ENCODE peak calls at places on chromosomes 12 and 14, in eight cellular contexts. H is lower leg skin, E is HepG2, R is A549, B is ovary, P is body of pancreas, O is HCT116, A is IMR-90. Z is an unnamed sample.

GRCh38 chr14:55901281-55901680 is 216.9 kb upstream of the PELI2 start:
- DNase-seq in H (no peak), E (no peak), R (no peak), B (no peak), P (no peak), O (no peak), A (no peak), Z (no peak)

GRCh38 chr12:52247622-52248540 is 14.8 kb downstream of the KRT7 start:
- DNase-seq in H (peak), E (no peak), R (no peak), B (no peak), P (no peak), O (no peak), A (no peak), Z (no peak)

GRCh38 chr12:51907083-51907863 is at the start of gene ACVRL1:
- DNase-seq in H (peak), E (no peak), R (no peak), B (no peak), P (no peak), O (no peak), A (no peak), Z (no peak)

GRCh38 chr12:21340406-21340805 is 5.7 kb upstream of the SLCO1A2 start:
- DNase-seq in H (no peak), E (no peak), R (no peak), B (no peak), P (no peak), O (no peak), A (no peak), Z (no peak)

GRCh38 chr12:67193705-67194104 is 75.5 kb upstream of the CAND1 start:
- DNase-seq in H (no peak), E (peak), R (no peak), B (no peak), P (no peak), O (no peak), A (peak), Z (no peak)

GRCh38 chr12:1836854-1837411 is 16.6 kb downstream of the LRTM2 start:
- DNase-seq in H (no peak), E (peak), R (no peak), B (no peak), P (no peak), O (no peak), A (no peak), Z (no peak)

GRCh38 chr14:99619873-99620834 is 16.1 kb upstream of the CCDC85C start:
- DNase-seq in H (no peak), E (no peak), R (no peak), B (no peak), P (no peak), O (no peak), A (peak), Z (no peak)

GRCh38 chr12:115257791-115258190 is 573.8 kb upstream of the TBX3 start:
- DNase-seq in H (no peak), E (no peak), R (no peak), B (no peak), P (no peak), O (no peak), A (peak), Z (no peak)

GRCh38 chr12:67720383-67720856 is 71.9 kb downstream of the DYRK2 start:
- DNase-seq in H (no peak), E (no peak), R (no peak), B (no peak), P (no peak), O (no peak), A (peak), Z (no peak)

GRCh38 chr12:52876371-52876770 is 27.6 kb upstream of the KRT78 start:
- DNase-seq in H (no peak), E (no peak), R (no peak), B (no peak), P (no peak), O (no peak), A (no peak), Z (peak)

GRCh38 chr12:124683330-124683662 is 115.9 kb upstream of the NCOR2 start:
- DNase-seq in H (no peak), E (peak), R (peak), B (no peak), P (no peak), O (no peak), A (peak), Z (peak)

GRCh38 chr14:93010543-93011541 is 87.9 kb downstream of the CHGA start:
- DNase-seq in H (no peak), E (peak), R (no peak), B (no peak), P (no peak), O (no peak), A (no peak), Z (no peak)

GRCh38 chr14:77305696-77306095 is 15.0 kb downstream of the POMT2 start:
- DNase-seq in H (no peak), E (no peak), R (no peak), B (no peak), P (no peak), O (no peak), A (no peak), Z (no peak)

GRCh38 chr12:92602930-92603623 is 99.7 kb upstream of the PLEKHG7 start:
- DNase-seq in H (no peak), E (no peak), R (no peak), B (no peak), P (no peak), O (no peak), A (peak), Z (no peak)

GRCh38 chr14:72962829-72963312 is 36.6 kb downstream of the DCAF4 start:
- DNase-seq in H (no peak), E (peak), R (peak), B (no peak), P (no peak), O (peak), A (peak), Z (no peak)

GRCh38 chr14:66539034-66539433 is 31.1 kb downstream of the GPHN start:
- DNase-seq in H (no peak), E (no peak), R (no peak), B (no peak), P (no peak), O (no peak), A (no peak), Z (no peak)

GRCh38 chr14:26841920-26842741 is 244.3 kb upstream of the NOVA1 start:
- DNase-seq in H (peak), E (peak), R (peak), B (peak), P (peak), O (no peak), A (peak), Z (peak)

GRCh38 chr12:74790958-74791357 is 253.3 kb downstream of the ATXN7L3B start:
- DNase-seq in H (no peak), E (no peak), R (no peak), B (no peak), P (no peak), O (no peak), A (no peak), Z (no peak)

GRCh38 chr12:34400986-34401658 is 378.8 kb downstream of the ALG10 start:
- DNase-seq in H (peak), E (no peak), R (no peak), B (peak), P (peak), O (no peak), A (no peak), Z (peak)

GRCh38 chr14:81427348-81428058 is 27.4 kb upstream of the STON2 start:
- DNase-seq in H (peak), E (no peak), R (no peak), B (no peak), P (no peak), O (no peak), A (no peak), Z (no peak)

GRCh38 chr12:122282066-122282465 is 15.8 kb upstream of the VPS33A start:
- DNase-seq in H (no peak), E (no peak), R (no peak), B (no peak), P (no peak), O (no peak), A (peak), Z (no peak)

GRCh38 chr14:53295985-53296582 is 143.0 kb upstream of the DDHD1 start:
- DNase-seq in H (no peak), E (peak), R (peak), B (no peak), P (no peak), O (peak), A (peak), Z (no peak)

GRCh38 chr12:67019070-67019469 is 250.1 kb upstream of the CAND1 start:
- DNase-seq in H (no peak), E (no peak), R (no peak), B (no peak), P (peak), O (no peak), A (no peak), Z (peak)

GRCh38 chr14:98931911-98932310 is 340.1 kb downstream of the BCL11B start:
- DNase-seq in H (no peak), E (no peak), R (no peak), B (no peak), P (no peak), O (no peak), A (no peak), Z (no peak)

GRCh38 chr14:76782885-76783566 is 21.8 kb downstream of the VASH1 start:
- DNase-seq in H (peak), E (no peak), R (no peak), B (no peak), P (peak), O (no peak), A (no peak), Z (no peak)

GRCh38 chr14:71166434-71166833 is 259.2 kb downstream of the PCNX1 start:
- DNase-seq in H (no peak), E (peak), R (peak), B (no peak), P (no peak), O (peak), A (peak), Z (no peak)

GRCh38 chr12:131724534-131724933 is 13.6 kb downstream of the SFSWAP start:
- DNase-seq in H (no peak), E (no peak), R (no peak), B (no peak), P (no peak), O (no peak), A (peak), Z (no peak)

GRCh38 chr12:78864483-78865296 is at the start of gene SYT1:
- DNase-seq in H (peak), E (no peak), R (peak), B (peak), P (no peak), O (no peak), A (peak), Z (peak)

GRCh38 chr12:75551477-75551876 is 40.1 kb upstream of the KRR1 start:
- DNase-seq in H (no peak), E (no peak), R (no peak), B (no peak), P (no peak), O (no peak), A (no peak), Z (no peak)

GRCh38 chr12:53221203-53222076 is 10.6 kb downstream of the RARG start:
- DNase-seq in H (peak), E (peak), R (peak), B (peak), P (peak), O (no peak), A (peak), Z (peak)

GRCh38 chr12:42370013-42370412 is 44.0 kb downstream of the PPHLN1 start:
- DNase-seq in H (no peak), E (no peak), R (no peak), B (no peak), P (no peak), O (no peak), A (no peak), Z (no peak)

GRCh38 chr14:93316716-93317115 is 16.1 kb downstream of the BTBD7 start:
- DNase-seq in H (no peak), E (no peak), R (no peak), B (no peak), P (no peak), O (no peak), A (peak), Z (no peak)

GRCh38 chr12:53476769-53477209 is 22.5 kb downstream of the MAP3K12 start:
- DNase-seq in H (no peak), E (no peak), R (no peak), B (no peak), P (no peak), O (no peak), A (no peak), Z (no peak)

GRCh38 chr14:95265106-95266094 is 54.3 kb downstream of the CLMN start:
- DNase-seq in H (peak), E (peak), R (peak), B (no peak), P (peak), O (peak), A (peak), Z (peak)
- TF ChIP-seq POLR2A in H (no peak), E (no peak), R (no peak), B (no peak), P (peak), O (no peak), A (no peak), Z (no peak)

DNA sequence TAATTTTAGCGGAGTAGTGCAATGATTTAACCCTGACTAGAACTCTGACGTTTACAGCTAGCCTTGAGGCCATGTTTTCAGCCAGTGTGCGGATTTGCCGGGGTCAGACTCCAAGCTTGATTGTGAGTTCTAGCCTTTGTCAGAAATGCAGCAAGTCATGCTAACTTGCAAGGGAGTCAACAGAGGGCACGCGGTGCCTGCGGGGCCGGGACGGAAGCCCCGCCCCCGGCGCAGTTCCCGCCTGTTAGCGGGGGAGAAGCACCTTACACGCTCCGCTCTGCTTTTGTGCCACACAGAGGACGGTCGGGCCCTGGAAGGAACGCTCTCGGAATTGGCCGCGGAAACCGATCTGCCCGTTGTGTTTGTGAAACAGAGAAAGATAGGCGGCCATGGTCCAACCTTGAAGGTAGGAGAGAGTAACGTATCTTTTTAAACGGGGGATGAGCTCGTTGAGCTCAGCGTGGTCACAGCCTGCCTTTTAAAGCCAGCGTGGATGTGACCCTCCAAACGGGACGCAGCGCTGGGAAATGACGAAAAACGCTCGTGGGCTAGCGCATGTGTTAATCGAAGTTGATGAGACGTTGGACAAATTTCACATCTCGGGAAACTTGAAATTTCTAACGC is 14.8 kb upstream of the EID3 start:
- DNase-seq in H (peak), E (peak), R (peak), B (peak), P (peak), O (peak), A (peak), Z (peak)
- TF ChIP-seq POLR2A in H (no peak), E (peak), R (peak), B (peak), P (peak), O (peak), A (peak), Z (peak)

GRCh38 chr14:69133206-69134125 is 19.5 kb downstream of the DCAF5 start:
- DNase-seq in H (no peak), E (no peak), R (no peak), B (no peak), P (peak), O (no peak), A (peak), Z (no peak)

GRCh38 chr14:69131176-69131575 is 21.7 kb downstream of the DCAF5 start:
- DNase-seq in H (no peak), E (no peak), R (no peak), B (no peak), P (no peak), O (no peak), A (no peak), Z (no peak)

GRCh38 chr14:69135133-69135532 is 17.8 kb downstream of the DCAF5 start:
- DNase-seq in H (no peak), E (no peak), R (no peak), B (no peak), P (no peak), O (no peak), A (no peak), Z (no peak)

GRCh38 chr14:69129264-69129880 is 23.5 kb downstream of the DCAF5 start:
- DNase-seq in H (peak), E (peak), R (peak), B (peak), P (peak), O (peak), A (peak), Z (peak)

GRCh38 chr14:69132513-69133181 is 20.3 kb downstream of the DCAF5 start:
- DNase-seq in H (no peak), E (no peak), R (no peak), B (no peak), P (no peak), O (no peak), A (no peak), Z (no peak)
- TF ChIP-seq POLR2A in H (no peak), E (no peak), R (no peak), B (no peak), P (no peak), O (no peak), A (no peak), Z (no peak)

DNA sequence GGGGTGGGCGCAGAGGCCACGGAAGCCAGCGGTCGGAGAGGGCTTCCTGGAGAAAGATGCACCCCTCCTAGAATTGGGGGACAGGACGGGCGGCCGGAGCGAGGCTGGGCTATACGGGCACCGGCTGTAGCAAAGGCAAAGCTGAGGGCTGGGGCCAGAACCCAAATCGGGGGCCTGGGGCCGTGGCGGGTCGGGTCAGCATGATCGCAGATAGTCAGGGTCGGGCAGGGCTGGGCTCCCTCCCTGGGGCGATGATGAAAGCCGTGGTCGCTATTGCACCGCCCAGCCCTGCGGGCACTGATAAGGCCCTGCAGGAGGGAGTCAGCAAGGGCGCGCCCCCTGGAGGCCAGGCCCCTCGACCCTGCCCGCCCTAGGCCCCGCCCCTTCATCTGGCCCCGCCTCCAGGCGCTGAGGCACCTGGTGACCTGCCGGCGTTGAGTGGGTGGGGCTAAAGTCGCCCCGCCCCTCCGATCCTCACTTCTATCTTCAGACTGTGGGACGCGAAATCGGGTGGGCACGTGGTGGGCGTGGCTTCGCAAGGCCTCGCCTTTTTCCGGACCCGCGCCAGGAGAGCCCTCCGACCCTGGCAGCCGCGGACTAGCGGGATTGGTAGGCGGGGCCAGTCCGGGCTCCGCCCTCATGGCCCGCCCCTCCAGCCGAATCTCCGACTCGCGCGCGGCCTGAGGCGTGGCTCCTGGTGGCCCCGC is 421 bp upstream of the SH2B3 start:
- DNase-seq in H (peak), E (peak), R (peak), B (peak), P (peak), O (peak), A (peak), Z (peak)
- TF ChIP-seq POLR2A in H (no peak), E (peak), R (no peak), B (peak), P (peak), O (no peak), A (no peak), Z (no peak)

DNA sequence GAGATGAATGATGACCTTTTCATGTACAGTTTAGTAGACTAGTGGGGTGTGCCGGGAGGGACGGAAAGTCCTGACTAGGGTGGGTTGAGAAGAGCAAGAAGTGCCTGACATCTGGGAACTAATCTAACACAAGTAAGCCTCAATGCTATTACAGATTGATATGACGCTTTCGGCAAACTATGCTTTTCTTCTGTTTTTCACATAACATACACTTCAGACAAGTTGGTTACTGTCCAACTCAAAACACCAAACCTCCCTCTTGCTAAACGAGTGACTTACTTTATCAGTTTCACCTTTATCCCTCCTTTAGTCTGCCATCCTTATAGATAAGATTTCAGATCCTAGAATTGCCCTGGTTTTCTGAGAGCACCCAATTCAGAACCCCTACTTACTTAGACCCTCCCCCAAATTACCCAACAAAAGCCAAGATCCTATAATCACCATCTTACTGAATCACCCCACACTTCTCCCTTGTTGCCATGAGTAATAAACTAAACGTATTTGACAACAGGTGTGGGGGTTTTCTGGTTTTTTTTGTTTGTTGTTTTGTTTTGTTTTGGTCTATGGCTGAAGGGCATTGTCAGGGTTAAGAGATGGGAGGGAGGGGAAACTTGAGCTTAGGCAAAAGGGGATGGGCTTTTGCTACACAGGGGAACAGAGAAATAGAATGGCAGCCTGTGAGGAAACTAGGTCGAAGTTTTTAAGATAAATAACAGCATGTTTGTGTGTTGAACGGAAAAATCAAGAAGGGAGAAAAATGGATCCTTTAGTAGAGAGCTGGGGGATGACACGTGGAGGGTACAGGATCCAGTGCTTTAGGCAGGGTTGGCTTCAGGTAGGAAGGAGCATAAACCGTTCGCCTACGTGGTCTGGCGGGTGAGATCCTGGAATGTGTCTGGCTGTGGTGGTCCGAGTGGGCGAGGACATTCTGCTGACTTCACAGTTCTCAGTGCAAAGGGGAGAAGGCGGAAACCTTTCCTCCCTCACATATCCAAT is 6.1 kb upstream of the PSMA3 start:
- DNase-seq in H (no peak), E (no peak), R (no peak), B (peak), P (no peak), O (no peak), A (no peak), Z (no peak)
- TF ChIP-seq POLR2A in H (no peak), E (no peak), R (no peak), B (no peak), P (no peak), O (no peak), A (no peak), Z (no peak)